ENCODE peak calls at places on chromosomes 12 and 14, in six cellular contexts. F is activated gamma-delta T cell treated with anti-CD3 and anti-CD28 coated beads, Interleukin-2, amount 50 U/mL, for 16 hours; P is neural crest cell; A is SJSA1; V is AG08395; D is NCI-H1092. X is an unnamed sample.

GRCh38 chr12:28550757-28551381 is 360.6 kb downstream of the CCDC91 start:
- DNase-seq in F (no peak), P (no peak), A (peak), V (peak), D (no peak), X (no peak)

GRCh38 chr14:99774526-99775307 is 18.5 kb upstream of the EML1 start:
- DNase-seq in F (no peak), P (no peak), A (no peak), V (peak), D (no peak), X (no peak)

GRCh38 chr14:51020024-51020710 is 74.7 kb downstream of the TRIM9 start:
- DNase-seq in F (no peak), P (no peak), A (peak), V (peak), D (no peak), X (peak)

GRCh38 chr12:120654656-120655055 is 14.2 kb downstream of the CABP1 start:
- DNase-seq in F (no peak), P (no peak), A (no peak), V (no peak), D (no peak), X (no peak)

GRCh38 chr12:93379432-93380308 is 1.9 kb downstream of the NUDT4 start:
- DNase-seq in F (no peak), P (no peak), A (peak), V (no peak), D (no peak), X (no peak)

GRCh38 chr14:58637391-58638230 is at the start of gene DACT1:
- DNase-seq in F (peak), P (peak), A (no peak), V (peak), D (no peak), X (peak)

GRCh38 chr14:102234331-102235264 is 70.4 kb downstream of the MOK start:
- DNase-seq in F (no peak), P (no peak), A (no peak), V (no peak), D (no peak), X (no peak)

GRCh38 chr14:73059326-73059725 is 992 bp downstream of the RBM25 start:
- DNase-seq in F (no peak), P (no peak), A (no peak), V (peak), D (no peak), X (no peak)

GRCh38 chr12:49622501-49623141 is 740 bp upstream of the PRPF40B start:
- DNase-seq in F (peak), P (no peak), A (no peak), V (peak), D (no peak), X (peak)

GRCh38 chr12:39354955-39355354 is 88.0 kb downstream of the KIF21A start:
- DNase-seq in F (no peak), P (no peak), A (no peak), V (no peak), D (no peak), X (no peak)

GRCh38 chr14:105839425-105840265 is 313.3 kb downstream of the TMEM121 start:
- DNase-seq in F (no peak), P (no peak), A (no peak), V (no peak), D (no peak), X (no peak)

GRCh38 chr12:54042970-54043744 is 10.3 kb downstream of the HOXC5 start:
- DNase-seq in F (no peak), P (no peak), A (no peak), V (no peak), D (no peak), X (no peak)

GRCh38 chr12:16756833-16757552 is 151.0 kb upstream of the LMO3 start:
- DNase-seq in F (no peak), P (no peak), A (no peak), V (no peak), D (no peak), X (no peak)

GRCh38 chr14:30283822-30284446 is 275.0 kb upstream of the G2E3 start:
- DNase-seq in F (no peak), P (peak), A (peak), V (peak), D (no peak), X (peak)

GRCh38 chr12:98154850-98155249 is 360.5 kb upstream of the TMPO start:
- DNase-seq in F (no peak), P (peak), A (no peak), V (no peak), D (peak), X (peak)

GRCh38 chr12:90262261-90262660 is 553.6 kb upstream of the ATP2B1 start:
- DNase-seq in F (no peak), P (no peak), A (no peak), V (peak), D (no peak), X (no peak)

GRCh38 chr12:51814311-51815088 is 34.0 kb downstream of the FIGNL2 start:
- DNase-seq in F (peak), P (peak), A (no peak), V (peak), D (peak), X (peak)

GRCh38 chr12:104108755-104109445 is 29.1 kb downstream of the NFYB start:
- DNase-seq in F (peak), P (peak), A (peak), V (peak), D (peak), X (peak)

GRCh38 chr14:65142429-65142828 is 40.1 kb upstream of the MAX start:
- DNase-seq in F (no peak), P (no peak), A (no peak), V (no peak), D (no peak), X (no peak)

GRCh38 chr12:131218291-131219172 is 264.8 kb downstream of the ADGRD1 start:
- DNase-seq in F (no peak), P (no peak), A (no peak), V (no peak), D (no peak), X (peak)

GRCh38 chr12:127455347-127456265 is 811.4 kb upstream of the TMEM132C start:
- DNase-seq in F (no peak), P (no peak), A (no peak), V (peak), D (no peak), X (peak)

GRCh38 chr14:106500571-106500970 is 974.2 kb downstream of the TMEM121 start:
- DNase-seq in F (no peak), P (no peak), A (no peak), V (no peak), D (no peak), X (no peak)

GRCh38 chr12:120231316-120232011 is 30.6 kb upstream of the RPLP0 start:
- DNase-seq in F (peak), P (no peak), A (peak), V (peak), D (no peak), X (no peak)

GRCh38 chr14:92492261-92492660 is 21.3 kb upstream of the RIN3 start:
- DNase-seq in F (no peak), P (no peak), A (no peak), V (no peak), D (no peak), X (no peak)

GRCh38 chr12:115541891-115542361 is 735.6 kb downstream of the MED13L start:
- DNase-seq in F (no peak), P (no peak), A (no peak), V (no peak), D (no peak), X (no peak)

GRCh38 chr14:76918751-76919421 is 92.7 kb downstream of the LRRC74A start:
- DNase-seq in F (no peak), P (no peak), A (peak), V (peak), D (peak), X (peak)

GRCh38 chr14:90281261-90281660 is 24.9 kb downstream of the PSMC1 start:
- DNase-seq in F (no peak), P (no peak), A (peak), V (peak), D (no peak), X (no peak)

GRCh38 chr14:22379727-22380126 is 209.3 kb downstream of the DAD1 start:
- DNase-seq in F (no peak), P (no peak), A (no peak), V (no peak), D (no peak), X (no peak)

GRCh38 chr12:45543887-45544286 is 185.6 kb upstream of the ARID2 start:
- DNase-seq in F (peak), P (peak), A (peak), V (peak), D (peak), X (peak)

GRCh38 chr12:75389061-75389460 is 1.8 kb upstream of the GLIPR1L2 start:
- DNase-seq in F (no peak), P (no peak), A (peak), V (peak), D (no peak), X (no peak)

GRCh38 chr14:106509795-106510194 is 983.4 kb downstream of the TMEM121 start:
- DNase-seq in F (no peak), P (no peak), A (no peak), V (no peak), D (no peak), X (no peak)

GRCh38 chr14:105077649-105077995 is 12.4 kb upstream of the GPR132 start:
- DNase-seq in F (no peak), P (no peak), A (no peak), V (no peak), D (no peak), X (no peak)

GRCh38 chr12:40263616-40264409 is 39.0 kb downstream of the LRRK2 start:
- DNase-seq in F (no peak), P (no peak), A (no peak), V (no peak), D (no peak), X (no peak)

GRCh38 chr14:63867926-63868921 is 15.4 kb downstream of the SYNE2 start:
- DNase-seq in F (no peak), P (no peak), A (no peak), V (no peak), D (no peak), X (no peak)

X was measured in nephron progenitor cell.